ENCODE peak calls at places on chromosomes 4 and X, in six cellular contexts. One of them, this sample, is unnamed.

GRCh38 chr4:126247409-126247808 is 932.7 kb downstream of the FAT4 start:
- DNase-seq in NCI-H1436: no peak
- DNase-seq in GM19239: no peak
- DNase-seq in stimulated activated CD8-positive, alpha-beta memory T cell treated with anti-CD3 and anti-CD28 coated beads, Interleukin-15, amount 100 ng/mL, for 4 hours: no peak
- DNase-seq in epithelial cell of proximal tubule: no peak
- DNase-seq in EL: no peak
- DNase-seq in this sample: no peak

GRCh38 chrX:53445977-53446376 is 11.8 kb upstream of the HSD17B10 start:
- DNase-seq in epithelial cell of proximal tubule: no peak
- DNase-seq in NCI-H1436: peak; percentile 43
- DNase-seq in EL: peak; percentile 30
- DNase-seq in GM19239: no peak
- DNase-seq in stimulated activated CD8-positive, alpha-beta memory T cell treated with anti-CD3 and anti-CD28 coated beads, Interleukin-15, amount 100 ng/mL, for 4 hours: no peak
- DNase-seq in this sample: no peak

GRCh38 chr4:169305651-169306050 is 34.9 kb upstream of the SH3RF1 start:
- DNase-seq in EL: peak; percentile 30
- DNase-seq in epithelial cell of proximal tubule: no peak
- DNase-seq in NCI-H1436: no peak
- DNase-seq in GM19239: no peak
- DNase-seq in stimulated activated CD8-positive, alpha-beta memory T cell treated with anti-CD3 and anti-CD28 coated beads, Interleukin-15, amount 100 ng/mL, for 4 hours: no peak
- DNase-seq in this sample: peak; percentile 21

GRCh38 chr4:61027939-61028338 is 172.2 kb upstream of the ADGRL3 start:
- DNase-seq in stimulated activated CD8-positive, alpha-beta memory T cell treated with anti-CD3 and anti-CD28 coated beads, Interleukin-15, amount 100 ng/mL, for 4 hours: no peak
- DNase-seq in NCI-H1436: no peak
- DNase-seq in GM19239: no peak
- DNase-seq in EL: no peak
- DNase-seq in epithelial cell of proximal tubule: no peak
- DNase-seq in this sample: no peak

GRCh38 chr4:113849771-113850170 is 88.2 kb upstream of the CAMK2D start:
- DNase-seq in epithelial cell of proximal tubule: no peak
- DNase-seq in NCI-H1436: no peak
- DNase-seq in EL: no peak
- DNase-seq in GM19239: no peak
- DNase-seq in stimulated activated CD8-positive, alpha-beta memory T cell treated with anti-CD3 and anti-CD28 coated beads, Interleukin-15, amount 100 ng/mL, for 4 hours: no peak
- DNase-seq in this sample: no peak

GRCh38 chr4:161254375-161254774 is 909.4 kb downstream of the FSTL5 start:
- DNase-seq in stimulated activated CD8-positive, alpha-beta memory T cell treated with anti-CD3 and anti-CD28 coated beads, Interleukin-15, amount 100 ng/mL, for 4 hours: no peak
- DNase-seq in GM19239: no peak
- DNase-seq in NCI-H1436: no peak
- DNase-seq in EL: no peak
- DNase-seq in epithelial cell of proximal tubule: no peak
- DNase-seq in this sample: no peak

GRCh38 chr4:183335369-183335940 is 13.2 kb upstream of the CLDN24 start:
- DNase-seq in stimulated activated CD8-positive, alpha-beta memory T cell treated with anti-CD3 and anti-CD28 coated beads, Interleukin-15, amount 100 ng/mL, for 4 hours: no peak
- DNase-seq in GM19239: no peak
- DNase-seq in epithelial cell of proximal tubule: no peak
- DNase-seq in NCI-H1436: no peak
- DNase-seq in EL: peak; percentile 94
- DNase-seq in this sample: peak; percentile 92

GRCh38 chr4:150219841-150220240 is 141.6 kb downstream of the DCLK2 start:
- DNase-seq in NCI-H1436: no peak
- DNase-seq in stimulated activated CD8-positive, alpha-beta memory T cell treated with anti-CD3 and anti-CD28 coated beads, Interleukin-15, amount 100 ng/mL, for 4 hours: no peak
- DNase-seq in EL: no peak
- DNase-seq in GM19239: no peak
- DNase-seq in epithelial cell of proximal tubule: no peak
- DNase-seq in this sample: no peak

GRCh38 chr4:3880595-3881120 is 114.5 kb downstream of the ADRA2C start:
- DNase-seq in GM19239: peak; percentile 72
- DNase-seq in epithelial cell of proximal tubule: peak; percentile 1
- DNase-seq in EL: peak; percentile 53
- DNase-seq in stimulated activated CD8-positive, alpha-beta memory T cell treated with anti-CD3 and anti-CD28 coated beads, Interleukin-15, amount 100 ng/mL, for 4 hours: peak; percentile 24
- DNase-seq in NCI-H1436: peak; percentile 23
- DNase-seq in this sample: peak; percentile 32

GRCh38 chrX:46953597-46953996 is 41.4 kb downstream of the JADE3 start:
- DNase-seq in EL: no peak
- DNase-seq in stimulated activated CD8-positive, alpha-beta memory T cell treated with anti-CD3 and anti-CD28 coated beads, Interleukin-15, amount 100 ng/mL, for 4 hours: no peak
- DNase-seq in GM19239: no peak
- DNase-seq in NCI-H1436: no peak
- DNase-seq in epithelial cell of proximal tubule: no peak
- DNase-seq in this sample: no peak

GRCh38 chr4:173490256-173490655 is 39.8 kb downstream of the HAND2 start:
- DNase-seq in NCI-H1436: no peak
- DNase-seq in epithelial cell of proximal tubule: no peak
- DNase-seq in GM19239: no peak
- DNase-seq in EL: no peak
- DNase-seq in stimulated activated CD8-positive, alpha-beta memory T cell treated with anti-CD3 and anti-CD28 coated beads, Interleukin-15, amount 100 ng/mL, for 4 hours: no peak
- DNase-seq in this sample: no peak

GRCh38 chr4:7358100-7358735 is 76.5 kb downstream of the PSAPL1 start:
- DNase-seq in NCI-H1436: no peak
- DNase-seq in GM19239: no peak
- DNase-seq in epithelial cell of proximal tubule: peak; percentile 82
- DNase-seq in stimulated activated CD8-positive, alpha-beta memory T cell treated with anti-CD3 and anti-CD28 coated beads, Interleukin-15, amount 100 ng/mL, for 4 hours: no peak
- DNase-seq in EL: peak; percentile 95
- DNase-seq in this sample: peak; percentile 84

GRCh38 chr4:8832130-8832930 is 39.3 kb downstream of the HMX1 start:
- DNase-seq in stimulated activated CD8-positive, alpha-beta memory T cell treated with anti-CD3 and anti-CD28 coated beads, Interleukin-15, amount 100 ng/mL, for 4 hours: no peak
- DNase-seq in GM19239: no peak
- DNase-seq in epithelial cell of proximal tubule: no peak
- DNase-seq in NCI-H1436: no peak
- DNase-seq in EL: no peak
- DNase-seq in this sample: no peak

GRCh38 chrX:106783716-106784115 is 18.8 kb upstream of the TBC1D8B start:
- DNase-seq in epithelial cell of proximal tubule: no peak
- DNase-seq in EL: no peak
- DNase-seq in NCI-H1436: no peak
- DNase-seq in GM19239: no peak
- DNase-seq in stimulated activated CD8-positive, alpha-beta memory T cell treated with anti-CD3 and anti-CD28 coated beads, Interleukin-15, amount 100 ng/mL, for 4 hours: no peak
- DNase-seq in this sample: no peak

GRCh38 chrX:55451626-55451989 is 319 bp upstream of the MAGEH1 start:
- DNase-seq in NCI-H1436: no peak
- DNase-seq in epithelial cell of proximal tubule: no peak
- DNase-seq in GM19239: no peak
- DNase-seq in stimulated activated CD8-positive, alpha-beta memory T cell treated with anti-CD3 and anti-CD28 coated beads, Interleukin-15, amount 100 ng/mL, for 4 hours: no peak
- DNase-seq in EL: no peak
- DNase-seq in this sample: no peak

GRCh38 chrX:47854474-47854873 is 17.8 kb downstream of the ZNF81 start:
- DNase-seq in NCI-H1436: no peak
- DNase-seq in stimulated activated CD8-positive, alpha-beta memory T cell treated with anti-CD3 and anti-CD28 coated beads, Interleukin-15, amount 100 ng/mL, for 4 hours: no peak
- DNase-seq in epithelial cell of proximal tubule: no peak
- DNase-seq in GM19239: no peak
- DNase-seq in EL: peak; percentile 16
- DNase-seq in this sample: no peak

GRCh38 chr4:125952631-125953030 is 637.9 kb downstream of the FAT4 start:
- DNase-seq in EL: no peak
- DNase-seq in stimulated activated CD8-positive, alpha-beta memory T cell treated with anti-CD3 and anti-CD28 coated beads, Interleukin-15, amount 100 ng/mL, for 4 hours: no peak
- DNase-seq in epithelial cell of proximal tubule: no peak
- DNase-seq in GM19239: no peak
- DNase-seq in NCI-H1436: no peak
- DNase-seq in this sample: no peak

GRCh38 chr4:53932784-53933183 is 131.6 kb downstream of the CHIC2 start:
- DNase-seq in GM19239: no peak
- DNase-seq in NCI-H1436: no peak
- DNase-seq in EL: peak; percentile 90
- DNase-seq in stimulated activated CD8-positive, alpha-beta memory T cell treated with anti-CD3 and anti-CD28 coated beads, Interleukin-15, amount 100 ng/mL, for 4 hours: no peak
- DNase-seq in epithelial cell of proximal tubule: no peak
- DNase-seq in this sample: peak; percentile 68

GRCh38 chr4:98663226-98664006 is 5.0 kb upstream of the TSPAN5 start:
- DNase-seq in GM19239: peak; percentile 46
- DNase-seq in NCI-H1436: no peak
- DNase-seq in stimulated activated CD8-positive, alpha-beta memory T cell treated with anti-CD3 and anti-CD28 coated beads, Interleukin-15, amount 100 ng/mL, for 4 hours: peak; percentile 41
- DNase-seq in epithelial cell of proximal tubule: no peak
- DNase-seq in EL: no peak
- DNase-seq in this sample: no peak

GRCh38 chr4:53490965-53491622 is 100.2 kb downstream of the LNX1 start:
- DNase-seq in NCI-H1436: peak; percentile 10
- DNase-seq in epithelial cell of proximal tubule: no peak
- DNase-seq in stimulated activated CD8-positive, alpha-beta memory T cell treated with anti-CD3 and anti-CD28 coated beads, Interleukin-15, amount 100 ng/mL, for 4 hours: no peak
- DNase-seq in EL: peak; percentile 76
- DNase-seq in GM19239: peak; percentile 18
- DNase-seq in this sample: peak; percentile 82

GRCh38 chr4:94426783-94427182 is 25.0 kb upstream of the PDLIM5 start:
- DNase-seq in NCI-H1436: no peak
- DNase-seq in EL: no peak
- DNase-seq in stimulated activated CD8-positive, alpha-beta memory T cell treated with anti-CD3 and anti-CD28 coated beads, Interleukin-15, amount 100 ng/mL, for 4 hours: no peak
- DNase-seq in epithelial cell of proximal tubule: no peak
- DNase-seq in GM19239: no peak
- DNase-seq in this sample: no peak

GRCh38 chr4:140080883-140081282 is 73.1 kb downstream of the MAML3 start:
- DNase-seq in EL: no peak
- DNase-seq in stimulated activated CD8-positive, alpha-beta memory T cell treated with anti-CD3 and anti-CD28 coated beads, Interleukin-15, amount 100 ng/mL, for 4 hours: no peak
- DNase-seq in epithelial cell of proximal tubule: no peak
- DNase-seq in GM19239: no peak
- DNase-seq in NCI-H1436: no peak
- DNase-seq in this sample: no peak

GRCh38 chrX:113741744-113742143 is 842.1 kb upstream of the HTR2C start:
- DNase-seq in EL: peak; percentile 1
- DNase-seq in GM19239: no peak
- DNase-seq in NCI-H1436: no peak
- DNase-seq in stimulated activated CD8-positive, alpha-beta memory T cell treated with anti-CD3 and anti-CD28 coated beads, Interleukin-15, amount 100 ng/mL, for 4 hours: no peak
- DNase-seq in epithelial cell of proximal tubule: no peak
- DNase-seq in this sample: no peak

GRCh38 chrX:110317079-110317819 is 636 bp downstream of the AMMECR1 start:
- DNase-seq in stimulated activated CD8-positive, alpha-beta memory T cell treated with anti-CD3 and anti-CD28 coated beads, Interleukin-15, amount 100 ng/mL, for 4 hours: peak; percentile 1
- DNase-seq in GM19239: no peak
- DNase-seq in epithelial cell of proximal tubule: no peak
- DNase-seq in EL: peak; percentile 28
- DNase-seq in NCI-H1436: no peak
- DNase-seq in this sample: no peak

GRCh38 chr4:8239226-8239625 is 30.3 kb upstream of the HTRA3 start:
- DNase-seq in epithelial cell of proximal tubule: no peak
- DNase-seq in EL: no peak
- DNase-seq in GM19239: no peak
- DNase-seq in stimulated activated CD8-positive, alpha-beta memory T cell treated with anti-CD3 and anti-CD28 coated beads, Interleukin-15, amount 100 ng/mL, for 4 hours: no peak
- DNase-seq in NCI-H1436: no peak
- DNase-seq in this sample: no peak

GRCh38 chrX:121216979-121217378 is 169.6 kb downstream of the GLUD2 start:
- DNase-seq in NCI-H1436: no peak
- DNase-seq in stimulated activated CD8-positive, alpha-beta memory T cell treated with anti-CD3 and anti-CD28 coated beads, Interleukin-15, amount 100 ng/mL, for 4 hours: no peak
- DNase-seq in GM19239: no peak
- DNase-seq in epithelial cell of proximal tubule: no peak
- DNase-seq in EL: no peak
- DNase-seq in this sample: no peak

GRCh38 chrX:11363069-11363594 is 69.9 kb downstream of the AMELX start:
- DNase-seq in epithelial cell of proximal tubule: no peak
- DNase-seq in GM19239: peak; percentile 6
- DNase-seq in stimulated activated CD8-positive, alpha-beta memory T cell treated with anti-CD3 and anti-CD28 coated beads, Interleukin-15, amount 100 ng/mL, for 4 hours: no peak
- DNase-seq in EL: no peak
- DNase-seq in NCI-H1436: no peak
- DNase-seq in this sample: no peak

GRCh38 chr4:66564901-66565648 is 894.8 kb upstream of the EPHA5 start:
- DNase-seq in epithelial cell of proximal tubule: no peak
- DNase-seq in GM19239: no peak
- DNase-seq in stimulated activated CD8-positive, alpha-beta memory T cell treated with anti-CD3 and anti-CD28 coated beads, Interleukin-15, amount 100 ng/mL, for 4 hours: no peak
- DNase-seq in EL: peak; percentile 89
- DNase-seq in NCI-H1436: peak; percentile 8
- DNase-seq in this sample: peak; percentile 81

GRCh38 chr4:85431881-85432280 is 43.1 kb upstream of the ARHGAP24 start:
- DNase-seq in NCI-H1436: no peak
- DNase-seq in stimulated activated CD8-positive, alpha-beta memory T cell treated with anti-CD3 and anti-CD28 coated beads, Interleukin-15, amount 100 ng/mL, for 4 hours: no peak
- DNase-seq in EL: no peak
- DNase-seq in epithelial cell of proximal tubule: no peak
- DNase-seq in GM19239: no peak
- DNase-seq in this sample: no peak

GRCh38 chrX:63673896-63674295 is 111.1 kb downstream of the ARHGEF9 start:
- DNase-seq in epithelial cell of proximal tubule: no peak
- DNase-seq in NCI-H1436: no peak
- DNase-seq in GM19239: no peak
- DNase-seq in stimulated activated CD8-positive, alpha-beta memory T cell treated with anti-CD3 and anti-CD28 coated beads, Interleukin-15, amount 100 ng/mL, for 4 hours: no peak
- DNase-seq in EL: no peak
- DNase-seq in this sample: no peak

GRCh38 chr4:128452415-128452814 is 164.8 kb upstream of the PGRMC2 start:
- DNase-seq in EL: no peak
- DNase-seq in GM19239: no peak
- DNase-seq in stimulated activated CD8-positive, alpha-beta memory T cell treated with anti-CD3 and anti-CD28 coated beads, Interleukin-15, amount 100 ng/mL, for 4 hours: no peak
- DNase-seq in NCI-H1436: no peak
- DNase-seq in epithelial cell of proximal tubule: no peak
- DNase-seq in this sample: no peak

GRCh38 chr4:152501846-152502536 is 33.9 kb downstream of the FBXW7 start:
- DNase-seq in epithelial cell of proximal tubule: no peak
- DNase-seq in stimulated activated CD8-positive, alpha-beta memory T cell treated with anti-CD3 and anti-CD28 coated beads, Interleukin-15, amount 100 ng/mL, for 4 hours: no peak
- DNase-seq in NCI-H1436: no peak
- DNase-seq in GM19239: no peak
- DNase-seq in EL: no peak
- DNase-seq in this sample: peak; percentile 24

This sample was measured in HFFc6.